ENCODE peak calls at places on chromosomes 4 and X, in four cellular contexts. E, Z, D and C are unnamed samples.

GRCh38 chrX:1468250-1468772 is 15.6 kb upstream of the ASMTL start:
- DNase-seq in D (no peak), E (peak; percentile 83), Z (no peak), C (no peak)

GRCh38 chrX:46912673-46913491 is 661 bp downstream of the JADE3 start:
- DNase-seq in E (no peak), D (peak; percentile 18), Z (peak; percentile 39), C (peak; percentile 59)

GRCh38 chrX:22273714-22274317 is 1.1 kb downstream of the CBLL2 start:
- DNase-seq in E (no peak), Z (no peak), D (no peak), C (no peak)

GRCh38 chrX:9147631-9148189 is 113.8 kb upstream of the FAM9B start:
- DNase-seq in E (no peak), D (no peak), Z (no peak), C (no peak)

GRCh38 chrX:123876177-123876576 is 16.3 kb downstream of the XIAP start:
- DNase-seq in E (no peak), Z (no peak), D (no peak), C (no peak)

GRCh38 chrX:144265641-144266040 is 381.8 kb downstream of the UBE2NL start:
- DNase-seq in D (no peak), Z (no peak), E (no peak), C (no peak)

GRCh38 chr4:65580551-65580950 is 89.7 kb downstream of the EPHA5 start:
- DNase-seq in D (no peak), Z (no peak), E (no peak), C (no peak)

GRCh38 chrX:312621-313331 is 5.8 kb downstream of the GTPBP6 start:
- DNase-seq in Z (no peak), E (no peak), D (no peak), C (no peak)

GRCh38 chr4:154854362-154854761 is 73.3 kb downstream of the RBM46 start:
- DNase-seq in D (no peak), E (no peak), Z (peak; percentile 7), C (peak; percentile 9)

GRCh38 chr4:148355442-148356123 is 86.6 kb downstream of the NR3C2 start:
- DNase-seq in Z (no peak), E (no peak), D (no peak), C (no peak)

GRCh38 chrX:154304901-154305300 is 9.3 kb downstream of the TKTL1 start:
- DNase-seq in D (no peak), Z (no peak), E (no peak), C (no peak)

GRCh38 chr4:84623661-84624060 is 40.7 kb downstream of the CDS1 start:
- DNase-seq in Z (no peak), E (no peak), D (no peak), C (no peak)

GRCh38 chrX:118347131-118347530 is 1.2 kb downstream of the WDR44 start:
- DNase-seq in E (no peak), Z (peak; percentile 2), D (peak; percentile 33), C (no peak)

GRCh38 chr4:6834867-6835266 is 52.3 kb downstream of the KIAA0232 start:
- DNase-seq in E (no peak), Z (no peak), D (peak; percentile 29), C (no peak)

GRCh38 chrX:151970027-151970426 is 4.4 kb downstream of the GABRE start:
- DNase-seq in Z (no peak), D (no peak), E (no peak), C (no peak)

GRCh38 chr4:74659576-74660411 is 134.5 kb downstream of the BTC start:
- DNase-seq in E (no peak), Z (peak; percentile 92), D (peak; percentile 23), C (no peak)

GRCh38 chrX:97267376-97267775 is 383.7 kb downstream of the RPA4 start:
- DNase-seq in E (no peak), Z (no peak), D (no peak), C (no peak)

GRCh38 chr4:743463-744211 is 38.0 kb downstream of the PCGF3 start:
- DNase-seq in E (no peak), D (no peak), Z (no peak), C (no peak)

GRCh38 chr4:36283912-36284465 is 2.6 kb downstream of the DTHD1 start:
- DNase-seq in Z (no peak), E (no peak), D (no peak), C (no peak)

GRCh38 chr4:184506527-184507121 is 32.3 kb upstream of the IRF2 start:
- DNase-seq in E (peak; percentile 78), D (no peak), Z (peak; percentile 24), C (peak; percentile 18)

GRCh38 chrX:31420711-31421151 is 348.9 kb upstream of the FTHL17 start:
- DNase-seq in Z (no peak), D (no peak), E (no peak), C (no peak)

GRCh38 chrX:150872773-150873336 is 25.6 kb downstream of the CD99L2 start:
- DNase-seq in D (no peak), E (no peak), Z (no peak), C (no peak)

GRCh38 chr4:8383451-8384160 is 56.9 kb downstream of the ACOX3 start:
- DNase-seq in E (no peak), D (no peak), Z (no peak), C (no peak)

GRCh38 chr4:105088110-105088879 is 58.4 kb upstream of the TET2 start:
- DNase-seq in E (no peak), D (no peak), Z (no peak), C (no peak)

GRCh38 chr4:101271516-101271915 is 75.8 kb downstream of the PPP3CA start:
- DNase-seq in D (no peak), E (no peak), Z (peak; percentile 37), C (no peak)

GRCh38 chr4:5618051-5619010 is 90.0 kb downstream of the EVC2 start:
- DNase-seq in E (no peak), Z (no peak), D (no peak), C (no peak)

GRCh38 chr4:144899393-144899792 is 198.6 kb downstream of the ANAPC10 start:
- DNase-seq in E (no peak), D (peak; percentile 11), Z (no peak), C (no peak)

GRCh38 chr4:78370625-78371372 is 180.8 kb upstream of the ANXA3 start:
- DNase-seq in Z (no peak), E (no peak), D (no peak), C (no peak)

GRCh38 chr4:125265846-125266245 is 48.9 kb upstream of the FAT4 start:
- DNase-seq in E (no peak), D (no peak), Z (no peak), C (no peak)

GRCh38 chr4:140049924-140050681 is 103.9 kb downstream of the MAML3 start:
- DNase-seq in D (no peak), E (no peak), Z (no peak), C (peak; percentile 54)

GRCh38 chrX:132426695-132427281 is 62.0 kb downstream of the MBNL3 start:
- DNase-seq in E (no peak), Z (no peak), D (no peak), C (no peak)

GRCh38 chrX:50586980-50587379 is 116.4 kb upstream of the DGKK start:
- DNase-seq in Z (no peak), E (no peak), D (no peak), C (no peak)

GRCh38 chr4:185742766-185743165 is 69.2 kb downstream of the SORBS2 start:
- DNase-seq in E (no peak), Z (no peak), D (no peak), C (no peak)

GRCh38 chrX:38754102-38754790 is 47.0 kb upstream of the MID1IP1 start:
- DNase-seq in E (peak; percentile 31), Z (peak; percentile 19), D (peak; percentile 39), C (peak; percentile 40)

GRCh38 chr4:189136462-189136861 is 804.2 kb upstream of the FRG1 start:
- DNase-seq in E (no peak), D (no peak), Z (no peak), C (no peak)

GRCh38 chrX:70062076-70062475 is at the start of gene OTUD6A:
- DNase-seq in E (no peak), D (no peak), Z (no peak), C (no peak)

GRCh38 chrX:24149346-24150050 is at the start of gene ZFX:
- DNase-seq in D (peak; percentile 73), E (no peak), Z (peak; percentile 9), C (no peak)

GRCh38 chrX:150314186-150314585 is 48.9 kb upstream of the MAMLD1 start:
- DNase-seq in E (no peak), Z (no peak), D (no peak), C (no peak)

GRCh38 chr4:163701915-163702314 is 207.4 kb downstream of the TMA16 start:
- DNase-seq in D (no peak), E (peak; percentile 49), Z (no peak), C (peak; percentile 20)
- TF ChIP-seq FOXK2 in D (no peak), E (no peak), Z (no peak), C (no peak)

DNA sequence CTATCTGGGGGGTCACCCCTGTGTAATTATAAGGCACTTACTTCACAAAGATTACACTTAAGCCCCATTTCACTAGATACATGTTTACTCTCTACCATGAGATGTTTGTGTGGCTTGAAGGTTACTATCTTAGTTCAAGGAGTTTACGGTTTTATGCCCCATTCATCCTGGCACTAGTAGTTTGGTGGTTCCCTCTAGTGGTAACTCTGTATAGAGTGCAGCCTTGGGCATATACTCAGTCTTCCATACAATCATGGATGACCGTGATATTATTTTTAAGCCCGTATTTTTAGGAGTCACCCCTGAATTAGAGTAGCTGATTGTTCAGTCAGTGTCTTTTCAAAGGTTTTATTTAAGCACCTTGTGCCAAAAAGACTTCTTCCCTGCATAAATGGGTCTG is 109.9 kb upstream of the FAM47C start:
- DNase-seq in D (no peak), Z (peak; percentile 0), E (no peak), C (peak; percentile 20)
- TF ChIP-seq FOXM1 in D (no peak), Z (no peak), E (no peak), C (no peak)

GRCh38 chr4:47926667-47927258 is 12.4 kb upstream of the NFXL1 start:
- DNase-seq in Z (peak; percentile 61), D (peak; percentile 30), E (no peak), C (peak; percentile 58)

GRCh38 chr4:47929682-47930201 is 15.4 kb upstream of the NFXL1 start:
- DNase-seq in D (no peak), E (no peak), Z (no peak), C (no peak)

GRCh38 chr4:47936336-47936735 is 22.0 kb upstream of the NFXL1 start:
- DNase-seq in Z (no peak), D (no peak), E (no peak), C (no peak)

GRCh38 chr4:47933798-47934197 is 19.4 kb upstream of the NFXL1 start:
- DNase-seq in E (no peak), Z (peak; percentile 32), D (peak; percentile 18), C (peak; percentile 16)

DNA sequence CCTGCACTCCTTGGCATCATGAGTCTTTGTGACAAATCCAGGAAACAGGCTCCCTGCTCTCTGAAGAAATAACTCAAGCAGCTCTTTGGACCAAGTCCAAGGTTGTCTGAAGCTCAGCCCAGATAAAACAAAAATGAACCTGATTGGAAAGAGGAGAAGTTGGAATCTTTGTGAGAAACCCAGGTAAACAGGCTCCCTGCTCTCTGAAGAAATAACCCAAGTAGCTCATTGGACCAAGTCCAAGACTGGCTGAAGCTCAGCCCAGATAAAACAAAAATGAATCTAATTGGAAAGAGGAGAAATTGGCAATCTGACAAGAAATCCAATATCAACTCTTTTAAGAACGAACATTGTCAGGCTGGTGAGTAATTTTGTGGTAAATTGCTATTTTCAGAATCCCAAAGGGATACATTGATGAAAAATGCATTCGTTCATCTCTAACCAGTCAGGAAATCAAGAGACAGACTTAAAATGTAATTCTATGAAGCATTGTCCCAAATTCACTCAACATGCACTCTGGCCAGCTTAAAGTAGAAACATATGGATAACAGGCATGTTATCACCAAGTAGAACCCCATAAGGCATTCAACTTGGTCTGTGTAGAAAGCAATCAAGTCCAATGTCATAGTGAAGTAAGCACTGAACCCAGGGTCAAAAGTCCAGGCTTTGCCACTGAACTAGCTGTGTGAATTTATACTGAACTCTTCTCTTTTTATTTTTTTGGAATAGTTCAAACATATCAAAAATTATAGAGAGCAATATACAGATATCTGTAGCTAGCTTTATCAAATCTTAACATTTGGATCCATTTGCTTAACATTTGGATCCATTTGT is 16.8 kb upstream of the NFXL1 start:
- DNase-seq in Z (no peak), E (no peak), D (no peak), C (no peak)
- TF ChIP-seq FOXK2 in Z (no peak), E (no peak), D (no peak), C (no peak)

GRCh38 chr4:157221895-157222763 is 1.6 kb downstream of the GRIA2 start:
- DNase-seq in Z (no peak), E (no peak), D (no peak), C (peak; percentile 9)
- TF ChIP-seq FOXM1 in Z (no peak), E (no peak), D (no peak), C (no peak)